ENCODE peak calls at places on chromosomes 11 and 22, in four cellular contexts. N, X, E and Z are unnamed samples.

GRCh38 chr11:11899401-11899800 is 57.6 kb downstream of the USP47 start:
- DNase-seq in X (no peak), E (no peak), N (no peak), Z (no peak)

GRCh38 chr11:113698515-113698914 is 7.6 kb downstream of the TMPRSS5 start:
- DNase-seq in E (no peak), N (no peak), X (peak; percentile 9), Z (no peak)

GRCh38 chr11:32932196-32932595 is 39.6 kb downstream of the QSER1 start:
- DNase-seq in X (no peak), N (no peak), E (no peak), Z (no peak)

GRCh38 chr11:130313383-130314183 is 1.1 kb downstream of the ZBTB44 start:
- DNase-seq in X (no peak), E (no peak), N (no peak), Z (no peak)

GRCh38 chr11:65537296-65537597 is 12.4 kb downstream of the SCYL1 start:
- DNase-seq in E (no peak), X (no peak), N (no peak), Z (no peak)

GRCh38 chr11:72962084-72962483 is 147.9 kb downstream of the ATG16L2 start:
- DNase-seq in E (no peak), X (no peak), N (no peak), Z (no peak)

GRCh38 chr11:28619870-28620540 is 511.8 kb downstream of the METTL15 start:
- DNase-seq in N (no peak), E (no peak), X (no peak), Z (no peak)

GRCh38 chr11:33920838-33921613 is 29.1 kb upstream of the LMO2 start:
- DNase-seq in X (no peak), E (no peak), N (no peak), Z (no peak)

GRCh38 chr22:28882545-28882877 is 861 bp upstream of the ZNRF3 start:
- DNase-seq in X (no peak), E (no peak), N (no peak), Z (no peak)

GRCh38 chr11:12222099-12222751 is 111.8 kb downstream of the MICAL2 start:
- DNase-seq in X (no peak), E (no peak), N (peak; percentile 34), Z (no peak)

GRCh38 chr22:25548866-25549464 is 15.5 kb upstream of the GRK3 start:
- DNase-seq in X (no peak), E (no peak), N (no peak), Z (no peak)

GRCh38 chr11:27087425-27087824 is 46.8 kb downstream of the BBOX1 start:
- DNase-seq in E (no peak), X (no peak), N (no peak), Z (no peak)

GRCh38 chr11:34613462-34614183 is 7.3 kb upstream of the EHF start:
- DNase-seq in N (no peak), E (no peak), X (no peak), Z (peak; percentile 28)

GRCh38 chr11:100681064-100681502 is 6.0 kb upstream of the ARHGAP42 start:
- DNase-seq in X (peak; percentile 30), E (no peak), N (peak; percentile 21), Z (no peak)

GRCh38 chr11:5272395-5273017 is 2.8 kb upstream of the HBE1 start:
- DNase-seq in E (no peak), N (no peak), X (no peak), Z (no peak)

GRCh38 chr22:35842954-35843353 is 125.3 kb downstream of the APOL5 start:
- DNase-seq in X (peak; percentile 55), N (no peak), E (peak; percentile 57), Z (no peak)

GRCh38 chr22:35344956-35345690 is 35.8 kb upstream of the HMOX1 start:
- DNase-seq in N (no peak), E (no peak), X (no peak), Z (no peak)

GRCh38 chr22:23012081-23012622 is 58.2 kb upstream of the GNAZ start:
- DNase-seq in N (no peak), E (no peak), X (no peak), Z (no peak)

GRCh38 chr11:74672956-74673895 is 58.0 kb downstream of the CHRDL2 start:
- DNase-seq in E (no peak), X (peak; percentile 76), N (no peak), Z (no peak)

GRCh38 chr22:40196628-40197027 is 18.9 kb downstream of the TNRC6B start:
- DNase-seq in E (no peak), X (no peak), N (no peak), Z (peak; percentile 15)

GRCh38 chr22:49363526-49364230 is 464.0 kb downstream of the BRD1 start:
- DNase-seq in E (no peak), X (no peak), N (no peak), Z (no peak)
- H3K9me3 ChIP-seq in E (no peaks in the 10 kb centered on the region), X (no peaks in the 10 kb centered on the region), N (no peaks in the 10 kb centered on the region), Z (no peaks in the 10 kb centered on the region)

GRCh38 chr11:19951558-19952083 is 208.7 kb downstream of the DBX1 start:
- DNase-seq in X (no peak), N (peak; percentile 28), E (peak; percentile 77), Z (no peak)

GRCh38 chr11:19953342-19953741 is 206.9 kb downstream of the DBX1 start:
- DNase-seq in X (no peak), N (no peak), E (peak; percentile 56), Z (no peak)

GRCh38 chr11:19954899-19955298 is 205.4 kb downstream of the DBX1 start:
- DNase-seq in N (no peak), E (no peak), X (peak; percentile 53), Z (no peak)

GRCh38 chr11:19953909-19954308 is 206.4 kb downstream of the DBX1 start:
- DNase-seq in X (peak; percentile 43), E (peak; percentile 65), N (no peak), Z (no peak)

DNA sequence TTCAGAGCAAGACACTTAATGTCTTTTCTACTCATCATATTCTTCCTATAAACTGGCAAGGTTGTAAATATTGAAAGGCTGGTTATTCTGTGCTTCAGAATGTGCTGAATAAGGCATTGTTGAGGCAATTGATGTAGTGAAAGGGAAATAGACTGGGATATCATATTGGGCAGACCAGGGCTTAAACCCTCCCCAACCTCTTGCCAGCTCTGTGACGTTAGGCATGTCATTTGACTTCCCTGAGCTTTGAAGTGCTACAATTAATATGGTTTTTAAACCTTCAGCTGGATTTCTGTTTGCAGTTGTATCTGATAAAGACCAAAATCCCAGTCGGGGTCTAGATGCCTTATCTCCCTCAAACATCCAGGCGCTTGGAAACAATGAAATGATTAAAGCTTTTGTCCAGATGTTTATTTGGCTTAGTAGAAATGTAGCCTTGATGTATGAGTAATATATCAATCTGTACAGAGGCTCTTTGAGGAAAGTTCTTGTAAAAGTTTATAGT is 208.1 kb downstream of the DBX1 start:
- DNase-seq in N (no peak), E (no peak), X (no peak), Z (no peak)
- H3K36me3 ChIP-seq in N (no peaks in the 10 kb centered on the region), E (no peaks in the 10 kb centered on the region), X (peaks cover 6% of the 10 kb centered on the region), Z (peaks cover 15% of the 10 kb centered on the region)

GRCh38 chr22:46674367-46674781 is 54.2 kb downstream of the GRAMD4 start:
- DNase-seq in X (peak; percentile 32), E (no peak), N (peak; percentile 79), Z (no peak)

GRCh38 chr22:46673677-46674236 is 53.6 kb downstream of the GRAMD4 start:
- DNase-seq in X (no peak), E (no peak), N (no peak), Z (no peak)

GRCh38 chr22:46671824-46672432 is 51.7 kb downstream of the GRAMD4 start:
- DNase-seq in E (no peak), X (no peak), N (no peak), Z (no peak)

GRCh38 chr22:46672731-46673130 is 52.5 kb downstream of the GRAMD4 start:
- DNase-seq in N (no peak), X (no peak), E (no peak), Z (no peak)

GRCh38 chr22:46673205-46673604 is 53.0 kb downstream of the GRAMD4 start:
- DNase-seq in X (no peak), E (no peak), N (no peak), Z (no peak)
- H3K27ac ChIP-seq in X (no peak overlapping the region), E (no peak overlapping the region), N (no peak overlapping the region), Z (no peak overlapping the region)

GRCh38 chr22:48647606-48648515 is 1179.8 kb downstream of the BRD1 start:
- DNase-seq in X (no peak), E (no peak), N (no peak), Z (no peak)
- H3K9me3 ChIP-seq in X (no peaks in the 10 kb centered on the region), E (no peaks in the 10 kb centered on the region), N (no peaks in the 10 kb centered on the region), Z (no peaks in the 10 kb centered on the region)

GRCh38 chr11:46738887-46739286 is 19.9 kb downstream of the F2 start:
- DNase-seq in X (no peak), E (no peak), N (no peak), Z (no peak)

GRCh38 chr11:46743693-46744339 is 24.8 kb downstream of the F2 start:
- DNase-seq in X (no peak), N (no peak), E (no peak), Z (no peak)

GRCh38 chr11:46745328-46745727 is 26.3 kb downstream of the F2 start:
- DNase-seq in N (no peak), X (no peak), E (no peak), Z (no peak)

GRCh38 chr11:46743043-46743442 is 24.0 kb downstream of the F2 start:
- DNase-seq in X (no peak), N (no peak), E (no peak), Z (no peak)

DNA sequence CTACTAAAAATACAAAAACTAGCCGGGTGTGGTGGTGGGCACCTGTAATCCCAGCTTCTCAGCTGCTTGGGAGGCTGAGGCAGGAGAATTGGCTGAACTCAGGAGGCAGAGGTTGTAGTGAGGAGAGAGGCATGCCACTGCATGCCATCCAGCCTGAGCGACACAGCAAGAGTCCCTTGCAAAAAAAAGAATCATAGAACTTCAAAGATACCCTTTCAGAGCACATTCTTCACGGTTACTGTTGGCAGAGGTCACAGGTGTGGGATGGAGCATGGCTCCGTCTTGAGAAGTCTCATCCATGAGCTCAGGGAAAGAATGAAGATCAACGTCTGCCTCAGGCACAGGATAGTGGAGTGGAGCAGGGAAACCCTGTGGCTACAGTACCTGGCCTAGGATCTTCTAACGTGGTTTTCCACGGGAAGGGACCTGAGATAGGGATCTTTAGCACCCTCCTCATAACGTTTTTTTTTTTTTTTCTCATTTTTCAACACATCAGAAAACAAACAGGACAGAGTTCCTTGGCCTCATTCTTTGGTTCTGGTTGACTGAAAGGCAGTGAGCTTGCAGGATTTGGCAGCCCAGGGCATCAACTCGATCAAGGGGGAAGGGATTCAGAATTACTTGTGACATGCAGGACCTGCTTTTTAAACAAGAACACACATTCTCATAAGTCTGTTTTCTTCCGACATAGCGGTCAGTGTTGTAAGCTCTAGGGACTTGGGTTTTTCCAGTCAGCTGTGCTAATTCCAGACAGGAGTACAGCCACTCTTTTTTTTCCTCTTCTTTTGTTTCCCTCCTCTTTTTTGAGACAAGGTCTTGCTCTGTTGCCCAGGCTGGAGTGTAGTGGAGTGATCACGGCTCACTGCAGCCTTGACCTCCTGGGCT is 22.8 kb downstream of the F2 start:
- DNase-seq in N (no peak), X (no peak), E (no peak), Z (no peak)
- H3K36me3 ChIP-seq in N (peaks cover 32% of the 10 kb centered on the region), X (peaks cover 14% of the 10 kb centered on the region), E (peaks cover 11% of the 10 kb centered on the region), Z (peaks cover 53% of the 10 kb centered on the region)

DNA sequence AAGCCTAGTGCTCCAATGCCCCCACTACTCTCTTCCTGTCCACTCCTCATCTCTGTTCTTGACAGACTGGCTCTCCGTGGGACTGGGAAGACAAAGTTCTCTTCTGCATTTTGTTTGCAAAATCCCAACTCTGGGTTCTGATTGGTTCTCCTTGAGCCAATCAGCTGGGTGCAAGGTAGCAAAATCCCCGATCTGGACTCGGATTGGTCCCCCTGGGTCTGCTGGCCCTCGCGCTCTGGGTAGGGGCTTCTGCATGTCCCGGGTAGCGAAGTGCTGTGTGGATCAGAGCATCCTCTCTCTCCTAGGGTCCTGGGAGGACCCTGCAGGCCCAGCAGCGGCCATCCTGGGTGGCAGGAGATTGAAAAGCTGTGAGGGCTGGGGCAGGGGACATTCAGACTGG is 22.3 kb upstream of the A4GALT start:
- DNase-seq in X (no peak), E (peak; percentile 69), N (no peak), Z (no peak)
- H3K27ac ChIP-seq in X (peak overlapping the region; percentile 43), E (peak overlapping the region; percentile 72), N (no peak overlapping the region), Z (peak overlapping the region; percentile 85)